ENCODE peak calls at places on chromosomes 2 and 18, in ten cellular contexts. One of them, this sample, is unnamed.

GRCh38 chr2:218810251-218810650 is 21.4 kb downstream of the PRKAG3 start:
- DNase-seq in A549: no peak
- DNase-seq in fibroblast of pulmonary artery: peak
- DNase-seq in omental fat pad: no peak
- DNase-seq in dorsolateral prefrontal cortex: no peak
- DNase-seq in GM10248: no peak
- DNase-seq in GM20000: no peak
- DNase-seq in brain microvascular endothelial cell: no peak
- DNase-seq in cardiac fibroblast: no peak
- DNase-seq in WTC11: no peak
- DNase-seq in this sample: no peak

GRCh38 chr2:202870431-202871160 is 970 bp downstream of the ICA1L start:
- DNase-seq in dorsolateral prefrontal cortex: peak
- DNase-seq in GM10248: peak
- DNase-seq in A549: peak
- DNase-seq in brain microvascular endothelial cell: peak
- DNase-seq in fibroblast of pulmonary artery: peak
- DNase-seq in WTC11: peak
- DNase-seq in omental fat pad: peak
- DNase-seq in GM20000: peak
- DNase-seq in cardiac fibroblast: peak
- DNase-seq in this sample: peak

GRCh38 chr2:202521470-202521869 is 113.3 kb upstream of the FAM117B start:
- DNase-seq in A549: no peak
- DNase-seq in cardiac fibroblast: no peak
- DNase-seq in omental fat pad: no peak
- DNase-seq in fibroblast of pulmonary artery: no peak
- DNase-seq in brain microvascular endothelial cell: no peak
- DNase-seq in dorsolateral prefrontal cortex: no peak
- DNase-seq in GM10248: no peak
- DNase-seq in WTC11: no peak
- DNase-seq in GM20000: no peak
- DNase-seq in this sample: no peak

GRCh38 chr2:191255756-191256312 is 10.6 kb downstream of the MYO1B start:
- DNase-seq in dorsolateral prefrontal cortex: no peak
- DNase-seq in cardiac fibroblast: no peak
- DNase-seq in GM10248: no peak
- DNase-seq in A549: no peak
- DNase-seq in brain microvascular endothelial cell: no peak
- DNase-seq in omental fat pad: no peak
- DNase-seq in GM20000: no peak
- DNase-seq in WTC11: no peak
- DNase-seq in fibroblast of pulmonary artery: no peak
- DNase-seq in this sample: no peak

GRCh38 chr18:80108122-80108536 is 933 bp upstream of the ADNP2 start:
- DNase-seq in GM10248: no peak
- DNase-seq in GM20000: peak
- DNase-seq in A549: no peak
- DNase-seq in dorsolateral prefrontal cortex: no peak
- DNase-seq in fibroblast of pulmonary artery: no peak
- DNase-seq in brain microvascular endothelial cell: no peak
- DNase-seq in cardiac fibroblast: no peak
- DNase-seq in omental fat pad: no peak
- DNase-seq in WTC11: no peak
- DNase-seq in this sample: no peak

GRCh38 chr2:121699421-121700328 is 37.0 kb downstream of the NIFK start:
- DNase-seq in brain microvascular endothelial cell: peak
- DNase-seq in omental fat pad: no peak
- DNase-seq in dorsolateral prefrontal cortex: no peak
- DNase-seq in GM20000: peak
- DNase-seq in cardiac fibroblast: peak
- DNase-seq in GM10248: peak
- DNase-seq in fibroblast of pulmonary artery: peak
- DNase-seq in A549: peak
- DNase-seq in WTC11: no peak
- DNase-seq in this sample: peak

GRCh38 chr2:98869868-98870267 is 66.2 kb downstream of the CRACDL start:
- DNase-seq in brain microvascular endothelial cell: no peak
- DNase-seq in WTC11: no peak
- DNase-seq in GM20000: no peak
- DNase-seq in A549: no peak
- DNase-seq in GM10248: no peak
- DNase-seq in dorsolateral prefrontal cortex: no peak
- DNase-seq in fibroblast of pulmonary artery: no peak
- DNase-seq in omental fat pad: no peak
- DNase-seq in cardiac fibroblast: no peak
- DNase-seq in this sample: no peak

GRCh38 chr2:144686518-144687215 is 166.7 kb upstream of the ZEB2 start:
- DNase-seq in fibroblast of pulmonary artery: no peak
- DNase-seq in A549: no peak
- DNase-seq in brain microvascular endothelial cell: no peak
- DNase-seq in omental fat pad: no peak
- DNase-seq in cardiac fibroblast: no peak
- DNase-seq in GM10248: no peak
- DNase-seq in WTC11: no peak
- DNase-seq in dorsolateral prefrontal cortex: no peak
- DNase-seq in GM20000: no peak
- DNase-seq in this sample: no peak

GRCh38 chr2:71190959-71191943 is 35.7 kb downstream of the PAIP2B start:
- DNase-seq in cardiac fibroblast: peak
- DNase-seq in dorsolateral prefrontal cortex: peak
- DNase-seq in WTC11: no peak
- DNase-seq in fibroblast of pulmonary artery: peak
- DNase-seq in GM10248: no peak
- DNase-seq in A549: peak
- DNase-seq in brain microvascular endothelial cell: peak
- DNase-seq in omental fat pad: no peak
- DNase-seq in GM20000: no peak
- DNase-seq in this sample: no peak

GRCh38 chr2:164757934-164758695 is 83.5 kb downstream of the COBLL1 start:
- DNase-seq in WTC11: no peak
- DNase-seq in GM20000: no peak
- DNase-seq in brain microvascular endothelial cell: peak
- DNase-seq in cardiac fibroblast: peak
- DNase-seq in fibroblast of pulmonary artery: peak
- DNase-seq in omental fat pad: no peak
- DNase-seq in dorsolateral prefrontal cortex: no peak
- DNase-seq in GM10248: no peak
- DNase-seq in A549: peak
- DNase-seq in this sample: no peak

GRCh38 chr2:66962625-66963207 is 434.4 kb upstream of the ETAA1 start:
- DNase-seq in fibroblast of pulmonary artery: no peak
- DNase-seq in WTC11: no peak
- DNase-seq in dorsolateral prefrontal cortex: no peak
- DNase-seq in brain microvascular endothelial cell: no peak
- DNase-seq in A549: no peak
- DNase-seq in GM10248: no peak
- DNase-seq in GM20000: no peak
- DNase-seq in cardiac fibroblast: no peak
- DNase-seq in omental fat pad: no peak
- DNase-seq in this sample: no peak

GRCh38 chr2:106158871-106159270 is 35.2 kb downstream of the UXS1 start:
- DNase-seq in brain microvascular endothelial cell: no peak
- DNase-seq in dorsolateral prefrontal cortex: no peak
- DNase-seq in A549: no peak
- DNase-seq in GM20000: no peak
- DNase-seq in GM10248: no peak
- DNase-seq in WTC11: no peak
- DNase-seq in fibroblast of pulmonary artery: no peak
- DNase-seq in cardiac fibroblast: no peak
- DNase-seq in omental fat pad: no peak
- DNase-seq in this sample: no peak

GRCh38 chr2:106156305-106157288 is 37.5 kb downstream of the UXS1 start:
- DNase-seq in WTC11: no peak
- DNase-seq in dorsolateral prefrontal cortex: no peak
- DNase-seq in omental fat pad: no peak
- DNase-seq in GM10248: no peak
- DNase-seq in fibroblast of pulmonary artery: no peak
- DNase-seq in brain microvascular endothelial cell: no peak
- DNase-seq in A549: no peak
- DNase-seq in cardiac fibroblast: no peak
- DNase-seq in GM20000: no peak
- DNase-seq in this sample: no peak

GRCh38 chr2:106158131-106158530 is 36.0 kb downstream of the UXS1 start:
- DNase-seq in brain microvascular endothelial cell: no peak
- DNase-seq in GM10248: no peak
- DNase-seq in fibroblast of pulmonary artery: no peak
- DNase-seq in omental fat pad: no peak
- DNase-seq in cardiac fibroblast: no peak
- DNase-seq in dorsolateral prefrontal cortex: no peak
- DNase-seq in GM20000: no peak
- DNase-seq in A549: no peak
- DNase-seq in WTC11: no peak
- DNase-seq in this sample: no peak

GRCh38 chr2:106157416-106157815 is 36.7 kb downstream of the UXS1 start:
- DNase-seq in dorsolateral prefrontal cortex: no peak
- DNase-seq in fibroblast of pulmonary artery: no peak
- DNase-seq in WTC11: no peak
- DNase-seq in brain microvascular endothelial cell: no peak
- DNase-seq in A549: no peak
- DNase-seq in omental fat pad: no peak
- DNase-seq in GM20000: no peak
- DNase-seq in GM10248: no peak
- DNase-seq in cardiac fibroblast: no peak
- DNase-seq in this sample: no peak

GRCh38 chr2:106153781-106154180 is 40.3 kb downstream of the UXS1 start:
- DNase-seq in brain microvascular endothelial cell: no peak
- DNase-seq in cardiac fibroblast: no peak
- DNase-seq in A549: no peak
- DNase-seq in GM10248: no peak
- DNase-seq in omental fat pad: no peak
- DNase-seq in fibroblast of pulmonary artery: no peak
- DNase-seq in dorsolateral prefrontal cortex: no peak
- DNase-seq in WTC11: no peak
- DNase-seq in GM20000: no peak
- DNase-seq in this sample: no peak
- TF ChIP-seq CTCF in brain microvascular endothelial cell: no peak
- TF ChIP-seq CTCF in cardiac fibroblast: no peak
- TF ChIP-seq CTCF in A549: no peak
- TF ChIP-seq CTCF in GM10248: no peak
- TF ChIP-seq CTCF in omental fat pad: no peak
- TF ChIP-seq CTCF in fibroblast of pulmonary artery: no peak
- TF ChIP-seq CTCF in dorsolateral prefrontal cortex: no peak
- TF ChIP-seq CTCF in WTC11: no peak
- TF ChIP-seq CTCF in GM20000: no peak
- TF ChIP-seq CTCF in this sample: no peak

DNA sequence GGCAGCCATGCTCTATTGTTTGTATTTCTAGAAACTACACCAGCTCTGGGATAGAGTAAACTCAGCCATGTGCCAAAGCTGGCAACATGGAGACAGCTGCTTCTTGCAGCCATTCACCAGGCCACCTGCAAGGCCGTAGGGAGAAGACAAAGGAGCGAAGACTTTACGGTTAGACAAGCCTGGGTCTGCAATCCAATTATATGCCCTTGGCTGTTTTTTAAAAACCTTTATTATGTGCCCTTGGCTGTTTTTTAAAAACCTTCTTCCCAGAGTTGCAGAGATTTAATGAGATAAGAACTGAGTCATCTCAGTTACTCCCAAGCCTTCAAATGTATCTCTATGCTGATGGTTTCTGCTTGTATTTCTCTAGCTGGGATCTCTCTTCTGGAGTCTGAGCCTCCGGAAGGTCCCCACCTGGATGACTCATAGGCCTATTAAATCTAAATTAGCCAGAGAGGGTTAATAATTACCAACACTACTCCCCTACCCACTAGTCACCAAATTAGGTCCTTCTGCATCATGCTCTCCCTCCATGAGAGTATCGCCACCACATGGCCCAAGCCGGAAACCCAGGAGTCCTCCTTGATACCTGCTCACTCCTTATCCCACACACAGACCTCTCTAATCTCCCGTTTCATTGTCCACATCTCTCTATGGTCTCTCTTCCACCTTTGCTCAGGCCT is 17.5 kb upstream of the DPP4 start:
- DNase-seq in GM10248: no peak
- DNase-seq in fibroblast of pulmonary artery: no peak
- DNase-seq in omental fat pad: no peak
- DNase-seq in brain microvascular endothelial cell: no peak
- DNase-seq in A549: peak
- DNase-seq in cardiac fibroblast: no peak
- DNase-seq in dorsolateral prefrontal cortex: no peak
- DNase-seq in WTC11: peak
- DNase-seq in GM20000: no peak
- DNase-seq in this sample: no peak
- TF ChIP-seq CTCF in GM10248: no peak
- TF ChIP-seq CTCF in fibroblast of pulmonary artery: peak
- TF ChIP-seq CTCF in omental fat pad: no peak
- TF ChIP-seq CTCF in brain microvascular endothelial cell: peak
- TF ChIP-seq CTCF in A549: peak
- TF ChIP-seq CTCF in cardiac fibroblast: no peak
- TF ChIP-seq CTCF in dorsolateral prefrontal cortex: no peak
- TF ChIP-seq CTCF in WTC11: no peak
- TF ChIP-seq CTCF in GM20000: peak
- TF ChIP-seq CTCF in this sample: peak

GRCh38 chr2:222052934-222053367 is 245.8 kb downstream of the PAX3 start:
- DNase-seq in brain microvascular endothelial cell: no peak
- DNase-seq in cardiac fibroblast: no peak
- DNase-seq in GM10248: no peak
- DNase-seq in GM20000: no peak
- DNase-seq in fibroblast of pulmonary artery: no peak
- DNase-seq in omental fat pad: no peak
- DNase-seq in dorsolateral prefrontal cortex: no peak
- DNase-seq in WTC11: peak
- DNase-seq in A549: peak
- DNase-seq in this sample: no peak
- TF ChIP-seq CTCF in brain microvascular endothelial cell: peak
- TF ChIP-seq CTCF in cardiac fibroblast: no peak
- TF ChIP-seq CTCF in GM10248: no peak
- TF ChIP-seq CTCF in GM20000: no peak
- TF ChIP-seq CTCF in fibroblast of pulmonary artery: peak
- TF ChIP-seq CTCF in omental fat pad: no peak
- TF ChIP-seq CTCF in dorsolateral prefrontal cortex: no peak
- TF ChIP-seq CTCF in WTC11: peak
- TF ChIP-seq CTCF in A549: no peak
- TF ChIP-seq CTCF in this sample: no peak

GRCh38 chr2:197810490-197810889 is 6.1 kb downstream of the PLCL1 start:
- DNase-seq in WTC11: no peak
- DNase-seq in fibroblast of pulmonary artery: no peak
- DNase-seq in A549: no peak
- DNase-seq in dorsolateral prefrontal cortex: no peak
- DNase-seq in cardiac fibroblast: no peak
- DNase-seq in omental fat pad: no peak
- DNase-seq in GM10248: no peak
- DNase-seq in GM20000: no peak
- DNase-seq in brain microvascular endothelial cell: no peak
- DNase-seq in this sample: no peak

GRCh38 chr2:197810023-197810422 is 5.6 kb downstream of the PLCL1 start:
- DNase-seq in dorsolateral prefrontal cortex: no peak
- DNase-seq in fibroblast of pulmonary artery: no peak
- DNase-seq in GM10248: no peak
- DNase-seq in WTC11: no peak
- DNase-seq in GM20000: no peak
- DNase-seq in A549: no peak
- DNase-seq in omental fat pad: no peak
- DNase-seq in brain microvascular endothelial cell: no peak
- DNase-seq in cardiac fibroblast: no peak
- DNase-seq in this sample: no peak

GRCh38 chr2:197809064-197809463 is 4.7 kb downstream of the PLCL1 start:
- DNase-seq in GM20000: no peak
- DNase-seq in GM10248: no peak
- DNase-seq in WTC11: no peak
- DNase-seq in dorsolateral prefrontal cortex: no peak
- DNase-seq in omental fat pad: no peak
- DNase-seq in cardiac fibroblast: no peak
- DNase-seq in A549: no peak
- DNase-seq in fibroblast of pulmonary artery: no peak
- DNase-seq in brain microvascular endothelial cell: no peak
- DNase-seq in this sample: no peak

GRCh38 chr2:197813093-197813787 is 8.8 kb downstream of the PLCL1 start:
- DNase-seq in A549: peak
- DNase-seq in fibroblast of pulmonary artery: peak
- DNase-seq in WTC11: no peak
- DNase-seq in dorsolateral prefrontal cortex: no peak
- DNase-seq in GM10248: peak
- DNase-seq in omental fat pad: no peak
- DNase-seq in GM20000: peak
- DNase-seq in cardiac fibroblast: peak
- DNase-seq in brain microvascular endothelial cell: peak
- DNase-seq in this sample: no peak
- TF ChIP-seq CTCF in A549: peak
- TF ChIP-seq CTCF in fibroblast of pulmonary artery: peak
- TF ChIP-seq CTCF in WTC11: peak
- TF ChIP-seq CTCF in dorsolateral prefrontal cortex: peak
- TF ChIP-seq CTCF in GM10248: peak
- TF ChIP-seq CTCF in omental fat pad: no peak
- TF ChIP-seq CTCF in GM20000: peak
- TF ChIP-seq CTCF in cardiac fibroblast: peak
- TF ChIP-seq CTCF in brain microvascular endothelial cell: peak
- TF ChIP-seq CTCF in this sample: peak

This sample was measured in GM13976.